ENCODE peak calls at places on chromosomes 7 and 10, in four cellular contexts. G, V, J and Y are unnamed samples.

GRCh38 chr7:76340617-76341131 is 18.1 kb downstream of the YWHAG start:
- DNase-seq in J (no peak), G (peak), V (peak), Y (no peak)

GRCh38 chr10:10462116-10462515 is 555.6 kb upstream of the CELF2 start:
- DNase-seq in J (no peak), G (no peak), V (no peak), Y (no peak)

GRCh38 chr7:55055479-55055878 is 36.7 kb downstream of the EGFR start:
- DNase-seq in G (peak), V (no peak), J (no peak), Y (no peak)

GRCh38 chr7:46321556-46322205 is 400.6 kb upstream of the IGFBP3 start:
- DNase-seq in V (peak), G (peak), J (no peak), Y (no peak)

GRCh38 chr7:18975689-18976280 is 141.7 kb downstream of the TWIST1 start:
- DNase-seq in J (no peak), G (no peak), V (no peak), Y (no peak)

GRCh38 chr7:156832195-156832877 is 60.6 kb downstream of the LMBR1 start:
- DNase-seq in G (no peak), J (no peak), V (no peak), Y (no peak)

GRCh38 chr10:110498087-110498981 is 627 bp downstream of the DUSP5 start:
- DNase-seq in J (no peak), G (peak), V (peak), Y (peak)

GRCh38 chr7:144085978-144086377 is at the start of gene OR2A12:
- DNase-seq in V (no peak), G (no peak), J (no peak), Y (no peak)

GRCh38 chr10:8035641-8036520 is 18.6 kb upstream of the GATA3 start:
- DNase-seq in G (no peak), V (no peak), J (peak), Y (no peak)

GRCh38 chr10:21926949-21927348 is 76.6 kb downstream of the DNAJC1 start:
- DNase-seq in J (no peak), G (peak), V (peak), Y (no peak)

GRCh38 chr7:42107484-42107883 is 129.5 kb downstream of the GLI3 start:
- DNase-seq in G (peak), J (peak), V (no peak), Y (no peak)

GRCh38 chr7:159012353-159013069 is 132.2 kb downstream of the VIPR2 start:
- DNase-seq in V (no peak), G (no peak), J (no peak), Y (peak)

GRCh38 chr10:130200156-130201042 is 64.2 kb downstream of the GLRX3 start:
- DNase-seq in G (no peak), V (no peak), J (no peak), Y (no peak)

GRCh38 chr7:21934824-21935223 is 10.9 kb downstream of the CDCA7L start:
- DNase-seq in V (no peak), J (no peak), G (no peak), Y (no peak)

GRCh38 chr10:70169661-70170364 is 501 bp downstream of the SAR1A start:
- DNase-seq in V (peak), G (no peak), J (peak), Y (no peak)

GRCh38 chr7:134552105-134552504 is 3.2 kb downstream of the AKR1B15 start:
- DNase-seq in J (no peak), G (no peak), V (no peak), Y (no peak)

GRCh38 chr10:89904755-89905154 is 203.4 kb downstream of the KIF20B start:
- DNase-seq in V (no peak), J (no peak), G (peak), Y (no peak)

GRCh38 chr10:61164458-61165160 is 220.6 kb upstream of the RHOBTB1 start:
- DNase-seq in G (no peak), V (peak), J (no peak), Y (no peak)

GRCh38 chr10:101099901-101100300 is 31.2 kb upstream of the TLX1 start:
- DNase-seq in V (no peak), G (no peak), J (no peak), Y (no peak)

GRCh38 chr7:44072364-44073231 is 7.2 kb upstream of the PGAM2 start:
- DNase-seq in J (peak), G (peak), V (peak), Y (peak)

GRCh38 chr10:8962249-8962648 is 907.8 kb downstream of the GATA3 start:
- DNase-seq in V (no peak), J (no peak), G (no peak), Y (no peak)

GRCh38 chr10:133026171-133026570 is 61.6 kb upstream of the ADGRA1 start:
- DNase-seq in G (no peak), J (no peak), V (no peak), Y (no peak)

GRCh38 chr7:90655566-90655965 is 59.4 kb downstream of the CDK14 start:
- DNase-seq in G (peak), J (no peak), V (peak), Y (no peak)

GRCh38 chr7:27765856-27766255 is 25.9 kb downstream of the TAX1BP1 start:
- DNase-seq in V (no peak), J (no peak), G (peak), Y (no peak)

GRCh38 chr7:117791877-117792780 is 81.1 kb downstream of the CTTNBP2 start:
- DNase-seq in G (no peak), V (no peak), J (no peak), Y (peak)

GRCh38 chr10:113331971-113332370 is 220.9 kb upstream of the HABP2 start:
- DNase-seq in G (peak), V (no peak), J (no peak), Y (no peak)

GRCh38 chr10:58094985-58095718 is 172.5 kb downstream of the IPMK start:
- DNase-seq in V (no peak), J (no peak), G (no peak), Y (no peak)

GRCh38 chr7:80611779-80612178 is 26.7 kb upstream of the CD36 start:
- DNase-seq in V (peak), G (peak), J (no peak), Y (peak)

GRCh38 chr7:44801890-44802289 is 5.4 kb downstream of the PPIA start:
- DNase-seq in V (no peak), J (no peak), G (peak), Y (no peak)

GRCh38 chr10:26274391-26274790 is 57.8 kb downstream of the GAD2 start:
- DNase-seq in J (no peak), G (no peak), V (no peak), Y (no peak)

GRCh38 chr10:125261491-125262186 is 101.3 kb upstream of the CTBP2 start:
- DNase-seq in J (no peak), G (no peak), V (no peak), Y (no peak)

GRCh38 chr10:97320480-97321031 is 1.5 kb downstream of the FRAT1 start:
- DNase-seq in V (no peak), G (no peak), J (no peak), Y (no peak)

GRCh38 chr10:29955308-29955935 is 104.0 kb downstream of the JCAD start:
- DNase-seq in G (peak), V (no peak), J (no peak), Y (no peak)

GRCh38 chr7:26321440-26321839 is 29.8 kb downstream of the SNX10 start:
- DNase-seq in J (no peak), V (peak), G (peak), Y (no peak)

GRCh38 chr7:66873476-66873875 is 47.5 kb upstream of the TMEM248 start:
- DNase-seq in J (no peak), V (no peak), G (no peak), Y (no peak)

GRCh38 chr10:14074062-14074884 is 256.5 kb downstream of the FRMD4A start:
- DNase-seq in V (peak), G (peak), J (no peak), Y (peak)
- H3K27ac ChIP-seq in V (peak), G (peak), J (no peak), Y (peak)

GRCh38 chr7:155372782-155373358 is 75.2 kb downstream of the INSIG1 start:
- DNase-seq in G (no peak), V (no peak), J (no peak), Y (no peak)

GRCh38 chr7:155369766-155370165 is 72.1 kb downstream of the INSIG1 start:
- DNase-seq in G (no peak), J (no peak), V (no peak), Y (no peak)

GRCh38 chr7:155373359-155374273 is 75.9 kb downstream of the INSIG1 start:
- DNase-seq in G (no peak), V (peak), J (no peak), Y (no peak)

GRCh38 chr7:155371331-155371883 is 73.7 kb downstream of the INSIG1 start:
- DNase-seq in G (no peak), V (no peak), J (no peak), Y (no peak)

DNA sequence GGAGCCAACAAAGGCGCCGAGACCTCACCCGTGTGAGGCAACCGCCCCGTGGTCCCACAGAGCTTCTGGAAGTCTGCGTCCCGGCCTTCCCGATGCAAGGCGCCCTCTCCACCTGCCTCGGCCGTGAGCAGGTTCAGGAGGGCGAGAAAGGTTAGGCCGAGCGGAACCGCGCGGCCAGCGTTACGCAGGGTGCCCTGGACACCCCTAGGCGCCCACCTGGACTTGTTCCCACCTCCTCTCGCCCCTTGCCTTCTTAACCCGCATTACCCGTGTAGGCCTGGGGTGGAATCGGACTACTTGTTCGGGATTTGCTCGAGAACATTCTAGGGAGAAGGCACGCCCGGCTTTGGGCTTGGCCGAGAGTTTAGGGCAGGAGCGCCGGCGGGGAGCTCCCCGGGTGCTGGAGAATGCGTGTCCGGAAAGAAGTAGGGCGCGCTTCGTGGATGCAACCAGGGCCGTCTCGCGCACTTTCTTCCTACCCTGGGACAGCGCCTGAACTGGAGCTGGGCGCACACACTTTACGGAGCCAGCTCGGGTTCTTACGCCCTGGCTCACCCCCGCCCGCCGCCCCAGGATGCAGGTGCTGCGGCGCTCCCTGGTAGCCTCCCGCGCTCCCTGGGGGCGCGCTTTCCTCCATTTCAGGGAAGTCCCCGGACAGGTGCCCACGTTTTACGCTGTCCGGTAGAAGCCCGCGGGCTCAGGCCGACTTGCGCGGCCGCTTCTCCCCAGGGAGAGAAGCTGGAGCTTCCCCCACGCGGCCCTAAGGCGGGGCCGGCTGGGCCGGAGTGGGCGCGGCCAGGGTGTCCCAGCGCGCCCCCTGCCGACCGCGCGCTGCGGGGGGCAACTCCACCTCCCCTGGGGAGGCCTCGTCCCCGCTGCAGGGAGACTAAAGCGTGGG is 74.5 kb downstream of the INSIG1 start:
- DNase-seq in G (no peak), V (no peak), J (no peak), Y (no peak)
- H3K4me3 ChIP-seq in G (no peak), V (no peak), J (no peak), Y (no peak)

DNA sequence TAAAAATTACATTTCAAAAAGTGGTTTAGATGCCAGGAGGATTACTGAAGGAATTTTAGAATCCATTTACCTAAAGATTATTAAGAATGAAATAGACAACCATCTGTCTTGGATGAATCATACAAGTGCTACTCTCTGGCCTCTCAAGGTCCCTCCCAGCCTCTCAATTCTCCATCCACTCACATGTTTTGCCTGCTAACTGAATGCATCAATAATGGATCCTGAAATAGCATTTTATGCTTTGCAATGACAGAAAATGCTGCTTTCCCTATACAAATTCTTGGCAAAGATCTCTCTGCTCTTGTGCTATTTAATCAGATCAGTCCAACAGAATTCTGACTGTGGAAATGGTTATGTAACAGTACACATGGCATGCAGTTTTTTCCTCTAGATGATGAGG is 68.1 kb downstream of the HBP1 start:
- DNase-seq in J (no peak), V (no peak), G (no peak), Y (no peak)
- H3K27ac ChIP-seq in J (no peak), V (no peak), G (no peak), Y (no peak)

GRCh38 chr7:2826806-2827205 is 17.3 kb downstream of the GNA12 start:
- DNase-seq in J (no peak), G (no peak), V (no peak), Y (no peak)

GRCh38 chr7:2824678-2825461 is 19.2 kb downstream of the GNA12 start:
- DNase-seq in G (peak), V (no peak), J (no peak), Y (no peak)

GRCh38 chr7:2824026-2824677 is 20.0 kb downstream of the GNA12 start:
- DNase-seq in V (no peak), G (no peak), J (no peak), Y (no peak)

GRCh38 chr7:2823124-2823523 is 21.0 kb downstream of the GNA12 start:
- DNase-seq in V (no peak), G (no peak), J (no peak), Y (no peak)

DNA sequence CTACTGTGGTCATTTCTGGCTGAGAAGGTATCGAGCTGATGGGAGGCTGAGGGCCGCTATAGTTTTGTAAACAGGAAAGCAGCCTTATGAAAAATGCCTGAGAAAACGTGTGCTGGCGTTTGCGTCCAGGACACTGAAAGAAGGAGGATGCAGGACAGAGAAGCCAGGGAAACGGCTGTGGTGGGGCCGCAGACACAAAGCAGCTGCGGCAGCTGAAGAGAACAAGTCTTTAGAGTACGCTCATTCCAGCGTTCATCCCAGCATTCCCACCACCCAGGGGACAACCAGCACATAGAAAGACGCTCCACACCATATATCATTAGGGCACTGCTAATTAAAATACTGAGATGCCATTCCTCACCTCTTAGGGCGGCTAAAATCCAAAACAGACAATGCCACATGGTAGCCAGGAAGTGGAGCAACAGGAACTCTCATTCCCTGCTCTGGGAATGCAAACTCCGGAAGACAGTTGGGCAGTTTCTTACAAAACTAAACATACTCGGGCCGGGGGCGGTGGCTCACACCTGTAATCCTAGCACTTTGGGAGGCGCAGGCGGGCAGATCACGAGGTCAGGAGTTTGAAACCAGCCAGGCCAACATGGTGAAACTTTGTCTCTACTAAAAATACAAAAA is 18.4 kb downstream of the GNA12 start:
- DNase-seq in V (no peak), J (no peak), G (no peak), Y (no peak)
- H3K4me3 ChIP-seq in V (no peak), J (no peak), G (no peak), Y (no peak)